ENCODE peak calls at places on chromosomes 16 and 17, in nine cellular contexts. One of them, this sample, is unnamed.

GRCh38 chr17:6641374-6641818 is 536 bp downstream of the TXNDC17 start:
- ATAC-seq in left lung: peak; percentile 56
- ATAC-seq in CD8-positive, alpha-beta T cell: peak; percentile 2
- ATAC-seq in activated CD4-positive, CD25-positive, alpha-beta regulatory T cell treated with anti-CD3 and anti-CD28 coated beads, Interleukin-2, amount 50 U/mL, for 24 hours: no peak
- ATAC-seq in heart right ventricle: no peak
- ATAC-seq in HCT116: peak; percentile 15
- ATAC-seq in stimulated activated naive B cell treated with anti-CD40 and anti-IgM and Interleukin-4, amounts not matched to agents 10 μg/mL and 1 μg/mL and 100 μg/mL, for 72 hours: peak; percentile 3
- ATAC-seq in activated CD8-positive, alpha-beta T cell treated with anti-CD3 and anti-CD28 coated beads for 36 hours: no peak
- ATAC-seq in stimulated activated effector memory CD8-positive, alpha-beta T cell treated with anti-CD3 and anti-CD28 coated beads, Interleukin-12 subunit alpha, Interleukin-12 subunit beta, amount 100 ng/mL, for 72 hours: no peak
- ATAC-seq in this sample: no peak

GRCh38 chr17:15446036-15446435 is 21.4 kb downstream of the CDRT4 start:
- ATAC-seq in left lung: no peak
- ATAC-seq in CD8-positive, alpha-beta T cell: no peak
- ATAC-seq in activated CD4-positive, CD25-positive, alpha-beta regulatory T cell treated with anti-CD3 and anti-CD28 coated beads, Interleukin-2, amount 50 U/mL, for 24 hours: no peak
- ATAC-seq in heart right ventricle: no peak
- ATAC-seq in HCT116: peak; percentile 50
- ATAC-seq in stimulated activated naive B cell treated with anti-CD40 and anti-IgM and Interleukin-4, amounts not matched to agents 10 μg/mL and 1 μg/mL and 100 μg/mL, for 72 hours: no peak
- ATAC-seq in activated CD8-positive, alpha-beta T cell treated with anti-CD3 and anti-CD28 coated beads for 36 hours: no peak
- ATAC-seq in stimulated activated effector memory CD8-positive, alpha-beta T cell treated with anti-CD3 and anti-CD28 coated beads, Interleukin-12 subunit alpha, Interleukin-12 subunit beta, amount 100 ng/mL, for 72 hours: no peak
- ATAC-seq in this sample: peak; percentile 16

GRCh38 chr17:28397687-28398279 is 8.2 kb downstream of the SLC46A1 start:
- ATAC-seq in left lung: no peak
- ATAC-seq in CD8-positive, alpha-beta T cell: no peak
- ATAC-seq in activated CD4-positive, CD25-positive, alpha-beta regulatory T cell treated with anti-CD3 and anti-CD28 coated beads, Interleukin-2, amount 50 U/mL, for 24 hours: no peak
- ATAC-seq in heart right ventricle: no peak
- ATAC-seq in HCT116: no peak
- ATAC-seq in stimulated activated naive B cell treated with anti-CD40 and anti-IgM and Interleukin-4, amounts not matched to agents 10 μg/mL and 1 μg/mL and 100 μg/mL, for 72 hours: no peak
- ATAC-seq in activated CD8-positive, alpha-beta T cell treated with anti-CD3 and anti-CD28 coated beads for 36 hours: no peak
- ATAC-seq in stimulated activated effector memory CD8-positive, alpha-beta T cell treated with anti-CD3 and anti-CD28 coated beads, Interleukin-12 subunit alpha, Interleukin-12 subunit beta, amount 100 ng/mL, for 72 hours: no peak
- ATAC-seq in this sample: no peak

GRCh38 chr16:5619314-5619713 is 521.7 kb upstream of the EEF2KMT start:
- ATAC-seq in left lung: no peak
- ATAC-seq in CD8-positive, alpha-beta T cell: no peak
- ATAC-seq in activated CD4-positive, CD25-positive, alpha-beta regulatory T cell treated with anti-CD3 and anti-CD28 coated beads, Interleukin-2, amount 50 U/mL, for 24 hours: no peak
- ATAC-seq in heart right ventricle: no peak
- ATAC-seq in HCT116: no peak
- ATAC-seq in stimulated activated naive B cell treated with anti-CD40 and anti-IgM and Interleukin-4, amounts not matched to agents 10 μg/mL and 1 μg/mL and 100 μg/mL, for 72 hours: no peak
- ATAC-seq in activated CD8-positive, alpha-beta T cell treated with anti-CD3 and anti-CD28 coated beads for 36 hours: no peak
- ATAC-seq in stimulated activated effector memory CD8-positive, alpha-beta T cell treated with anti-CD3 and anti-CD28 coated beads, Interleukin-12 subunit alpha, Interleukin-12 subunit beta, amount 100 ng/mL, for 72 hours: no peak
- ATAC-seq in this sample: no peak

GRCh38 chr16:72015124-72015523 is 6.6 kb downstream of the DHODH start:
- ATAC-seq in left lung: peak; percentile 56
- ATAC-seq in CD8-positive, alpha-beta T cell: no peak
- ATAC-seq in activated CD4-positive, CD25-positive, alpha-beta regulatory T cell treated with anti-CD3 and anti-CD28 coated beads, Interleukin-2, amount 50 U/mL, for 24 hours: no peak
- ATAC-seq in heart right ventricle: no peak
- ATAC-seq in HCT116: no peak
- ATAC-seq in stimulated activated naive B cell treated with anti-CD40 and anti-IgM and Interleukin-4, amounts not matched to agents 10 μg/mL and 1 μg/mL and 100 μg/mL, for 72 hours: no peak
- ATAC-seq in activated CD8-positive, alpha-beta T cell treated with anti-CD3 and anti-CD28 coated beads for 36 hours: no peak
- ATAC-seq in stimulated activated effector memory CD8-positive, alpha-beta T cell treated with anti-CD3 and anti-CD28 coated beads, Interleukin-12 subunit alpha, Interleukin-12 subunit beta, amount 100 ng/mL, for 72 hours: no peak
- ATAC-seq in this sample: no peak

GRCh38 chr17:27836651-27837050 is 36.3 kb upstream of the NOS2 start:
- ATAC-seq in left lung: no peak
- ATAC-seq in CD8-positive, alpha-beta T cell: no peak
- ATAC-seq in activated CD4-positive, CD25-positive, alpha-beta regulatory T cell treated with anti-CD3 and anti-CD28 coated beads, Interleukin-2, amount 50 U/mL, for 24 hours: no peak
- ATAC-seq in heart right ventricle: no peak
- ATAC-seq in HCT116: no peak
- ATAC-seq in stimulated activated naive B cell treated with anti-CD40 and anti-IgM and Interleukin-4, amounts not matched to agents 10 μg/mL and 1 μg/mL and 100 μg/mL, for 72 hours: peak; percentile 65
- ATAC-seq in activated CD8-positive, alpha-beta T cell treated with anti-CD3 and anti-CD28 coated beads for 36 hours: no peak
- ATAC-seq in stimulated activated effector memory CD8-positive, alpha-beta T cell treated with anti-CD3 and anti-CD28 coated beads, Interleukin-12 subunit alpha, Interleukin-12 subunit beta, amount 100 ng/mL, for 72 hours: no peak
- ATAC-seq in this sample: no peak

GRCh38 chr17:74426551-74427047 is 5.3 kb upstream of the GPRC5C start:
- ATAC-seq in left lung: no peak
- ATAC-seq in CD8-positive, alpha-beta T cell: no peak
- ATAC-seq in activated CD4-positive, CD25-positive, alpha-beta regulatory T cell treated with anti-CD3 and anti-CD28 coated beads, Interleukin-2, amount 50 U/mL, for 24 hours: no peak
- ATAC-seq in heart right ventricle: no peak
- ATAC-seq in HCT116: no peak
- ATAC-seq in stimulated activated naive B cell treated with anti-CD40 and anti-IgM and Interleukin-4, amounts not matched to agents 10 μg/mL and 1 μg/mL and 100 μg/mL, for 72 hours: no peak
- ATAC-seq in activated CD8-positive, alpha-beta T cell treated with anti-CD3 and anti-CD28 coated beads for 36 hours: no peak
- ATAC-seq in stimulated activated effector memory CD8-positive, alpha-beta T cell treated with anti-CD3 and anti-CD28 coated beads, Interleukin-12 subunit alpha, Interleukin-12 subunit beta, amount 100 ng/mL, for 72 hours: no peak
- ATAC-seq in this sample: no peak

GRCh38 chr16:1655909-1656807 is 21.9 kb upstream of the JPT2 start:
- ATAC-seq in left lung: no peak
- ATAC-seq in CD8-positive, alpha-beta T cell: no peak
- ATAC-seq in activated CD4-positive, CD25-positive, alpha-beta regulatory T cell treated with anti-CD3 and anti-CD28 coated beads, Interleukin-2, amount 50 U/mL, for 24 hours: no peak
- ATAC-seq in heart right ventricle: no peak
- ATAC-seq in HCT116: no peak
- ATAC-seq in stimulated activated naive B cell treated with anti-CD40 and anti-IgM and Interleukin-4, amounts not matched to agents 10 μg/mL and 1 μg/mL and 100 μg/mL, for 72 hours: no peak
- ATAC-seq in activated CD8-positive, alpha-beta T cell treated with anti-CD3 and anti-CD28 coated beads for 36 hours: no peak
- ATAC-seq in stimulated activated effector memory CD8-positive, alpha-beta T cell treated with anti-CD3 and anti-CD28 coated beads, Interleukin-12 subunit alpha, Interleukin-12 subunit beta, amount 100 ng/mL, for 72 hours: no peak
- ATAC-seq in this sample: no peak

GRCh38 chr17:45948498-45948880 is 50.6 kb upstream of the STH start:
- ATAC-seq in left lung: no peak
- ATAC-seq in CD8-positive, alpha-beta T cell: no peak
- ATAC-seq in activated CD4-positive, CD25-positive, alpha-beta regulatory T cell treated with anti-CD3 and anti-CD28 coated beads, Interleukin-2, amount 50 U/mL, for 24 hours: no peak
- ATAC-seq in heart right ventricle: no peak
- ATAC-seq in HCT116: peak; percentile 39
- ATAC-seq in stimulated activated naive B cell treated with anti-CD40 and anti-IgM and Interleukin-4, amounts not matched to agents 10 μg/mL and 1 μg/mL and 100 μg/mL, for 72 hours: no peak
- ATAC-seq in activated CD8-positive, alpha-beta T cell treated with anti-CD3 and anti-CD28 coated beads for 36 hours: no peak
- ATAC-seq in stimulated activated effector memory CD8-positive, alpha-beta T cell treated with anti-CD3 and anti-CD28 coated beads, Interleukin-12 subunit alpha, Interleukin-12 subunit beta, amount 100 ng/mL, for 72 hours: no peak
- ATAC-seq in this sample: no peak

GRCh38 chr16:15553313-15554088 is 89.5 kb downstream of the MARF1 start:
- ATAC-seq in left lung: no peak
- ATAC-seq in CD8-positive, alpha-beta T cell: no peak
- ATAC-seq in activated CD4-positive, CD25-positive, alpha-beta regulatory T cell treated with anti-CD3 and anti-CD28 coated beads, Interleukin-2, amount 50 U/mL, for 24 hours: peak; percentile 58
- ATAC-seq in heart right ventricle: no peak
- ATAC-seq in HCT116: no peak
- ATAC-seq in stimulated activated naive B cell treated with anti-CD40 and anti-IgM and Interleukin-4, amounts not matched to agents 10 μg/mL and 1 μg/mL and 100 μg/mL, for 72 hours: no peak
- ATAC-seq in activated CD8-positive, alpha-beta T cell treated with anti-CD3 and anti-CD28 coated beads for 36 hours: peak; percentile 20
- ATAC-seq in stimulated activated effector memory CD8-positive, alpha-beta T cell treated with anti-CD3 and anti-CD28 coated beads, Interleukin-12 subunit alpha, Interleukin-12 subunit beta, amount 100 ng/mL, for 72 hours: peak; percentile 89
- ATAC-seq in this sample: no peak

This sample was measured in SK-N-SH treated with all-trans-retinoic acid at 6 μM for 48 hours.